ENCODE peak calls at places on chromosomes 13 and 19, in eight cellular contexts. P, O, I, N, W, D, M and C are unnamed samples.

GRCh38 chr13:44703371-44703770 is 127.2 kb upstream of the TSC22D1 start:
- DNase-seq in P (no peak), N (no peak), D (no peak), I (no peak), O (no peak), M (no peak), W (no peak), C (no peak)

GRCh38 chr13:82176761-82177160 is 1705.5 kb downstream of the SLITRK1 start:
- DNase-seq in P (no peak), M (no peak), O (no peak), W (no peak), I (no peak), N (no peak), D (no peak), C (no peak)

GRCh38 chr13:58324130-58324529 is 692.6 kb downstream of the PCDH17 start:
- DNase-seq in W (no peak), M (no peak), I (no peak), P (no peak), O (no peak), N (no peak), D (no peak), C (no peak)

GRCh38 chr13:36965767-36966166 is 33.4 kb downstream of the ALG5 start:
- DNase-seq in M (no peak), D (no peak), P (no peak), O (no peak), W (no peak), N (no peak), I (peak; percentile 33), C (no peak)

GRCh38 chr19:17579523-17580244 is 24.2 kb downstream of the COLGALT1 start:
- DNase-seq in W (peak; percentile 55), I (no peak), M (no peak), D (peak; percentile 57), P (no peak), N (peak; percentile 73), O (peak; percentile 96), C (no peak)

GRCh38 chr13:40146586-40147240 is 491.3 kb downstream of the COG6 start:
- DNase-seq in D (no peak), O (no peak), I (no peak), M (no peak), W (no peak), N (no peak), P (no peak), C (no peak)

GRCh38 chr19:3814648-3815047 is 28.5 kb upstream of the MATK start:
- DNase-seq in I (no peak), N (no peak), M (no peak), D (no peak), P (no peak), O (no peak), W (no peak), C (no peak)

GRCh38 chr19:16581145-16581970 is 9.1 kb upstream of the SLC35E1 start:
- DNase-seq in M (no peak), P (no peak), N (no peak), I (no peak), W (no peak), D (no peak), O (no peak), C (no peak)

GRCh38 chr19:41705393-41706174 is 2.8 kb upstream of the CEACAM5 start:
- DNase-seq in W (no peak), D (no peak), N (no peak), I (no peak), P (peak; percentile 10), O (peak; percentile 91), M (no peak), C (peak; percentile 14)

GRCh38 chr19:7779631-7780486 is 16.8 kb downstream of the CLEC4M start:
- DNase-seq in M (no peak), I (no peak), O (no peak), P (no peak), D (no peak), N (no peak), W (no peak), C (no peak)

GRCh38 chr13:51589793-51590192 is 5.5 kb downstream of the WDFY2 start:
- DNase-seq in D (no peak), W (no peak), M (no peak), I (no peak), O (no peak), N (no peak), P (no peak), C (no peak)

GRCh38 chr19:33052352-33052972 is 12.2 kb downstream of the RHPN2 start:
- DNase-seq in P (no peak), M (no peak), W (no peak), I (no peak), D (peak; percentile 31), O (no peak), N (no peak), C (no peak)

GRCh38 chr13:40613954-40614353 is 52.5 kb downstream of the FOXO1 start:
- DNase-seq in N (no peak), I (no peak), D (no peak), M (no peak), W (no peak), P (no peak), O (no peak), C (no peak)

GRCh38 chr19:54905908-54906511 is at the start of gene NCR1:
- DNase-seq in O (no peak), P (no peak), M (no peak), W (no peak), D (no peak), I (no peak), N (no peak), C (no peak)

GRCh38 chr13:107716741-107717140 is 498.6 kb downstream of the LIG4 start:
- DNase-seq in P (no peak), I (no peak), N (no peak), W (no peak), O (no peak), M (no peak), D (no peak), C (no peak)
- H3K27ac ChIP-seq in P (no peak overlapping the region), I (no peak overlapping the region), N (no peak overlapping the region), W (no peak overlapping the region), O (no peak overlapping the region), M (no peak overlapping the region), D (no peak overlapping the region), C (no peak overlapping the region)

DNA sequence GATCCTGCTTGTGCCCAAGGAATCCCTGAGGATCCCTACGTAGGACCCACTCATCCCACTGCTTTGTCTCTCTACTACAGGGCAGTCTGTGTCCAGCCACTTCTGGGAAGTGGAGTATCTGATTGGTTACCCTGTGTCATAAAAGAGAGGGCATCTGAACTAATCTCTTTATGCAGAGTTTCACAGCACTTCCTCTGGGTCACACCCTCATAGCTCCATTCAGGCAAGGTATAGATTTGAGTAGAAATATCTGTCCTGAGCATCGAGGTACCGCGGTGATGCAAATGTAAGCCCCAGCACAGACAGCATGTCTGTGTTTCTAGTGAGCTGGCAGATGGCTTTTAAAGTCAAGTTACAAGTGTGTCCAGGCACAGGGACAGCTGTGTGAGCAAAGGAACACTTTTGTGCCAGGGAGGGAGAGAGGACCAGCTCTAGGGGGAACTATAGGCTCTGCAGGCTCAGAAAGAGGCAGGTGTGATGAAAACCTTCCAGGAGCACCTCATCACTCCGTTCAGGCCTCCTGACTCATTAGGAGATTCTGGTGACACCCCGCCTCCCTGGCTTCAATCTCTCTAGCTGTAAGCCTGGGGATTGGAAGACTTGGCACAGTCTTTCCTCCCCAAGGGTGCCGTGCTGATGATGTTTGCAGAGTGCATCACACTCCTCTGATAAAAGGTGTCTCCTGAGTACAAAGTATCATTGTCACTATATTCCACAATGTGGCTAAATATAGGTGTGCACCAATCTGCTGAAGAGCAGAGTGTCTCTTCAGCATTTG is 84.3 kb upstream of the UBL3 start:
- DNase-seq in I (no peak), P (no peak), W (no peak), O (no peak), N (no peak), D (no peak), M (no peak), C (peak; percentile 15)
- H3K27ac ChIP-seq in I (no peak overlapping the region), P (no peak overlapping the region), W (no peak overlapping the region), O (no peak overlapping the region), N (no peak overlapping the region), D (no peak overlapping the region), M (no peak overlapping the region), C (peak overlapping the region; percentile 82)

GRCh38 chr19:46407891-46408426 is 5.4 kb downstream of the CCDC8 start:
- DNase-seq in M (no peak), I (no peak), N (no peak), P (no peak), D (no peak), W (no peak), O (peak; percentile 49), C (no peak)

GRCh38 chr19:46408611-46409039 is 4.7 kb downstream of the CCDC8 start:
- DNase-seq in M (no peak), D (peak; percentile 25), I (no peak), W (peak; percentile 78), N (peak; percentile 73), P (no peak), O (peak; percentile 75), C (no peak)

GRCh38 chr19:46402725-46403124 is 10.6 kb downstream of the CCDC8 start:
- DNase-seq in I (no peak), P (no peak), D (no peak), N (no peak), M (no peak), W (no peak), O (no peak), C (no peak)

GRCh38 chr19:46404039-46404883 is 9.1 kb downstream of the CCDC8 start:
- DNase-seq in I (no peak), W (peak; percentile 48), P (no peak), O (peak; percentile 90), N (peak; percentile 76), D (peak; percentile 47), M (no peak), C (no peak)

DNA sequence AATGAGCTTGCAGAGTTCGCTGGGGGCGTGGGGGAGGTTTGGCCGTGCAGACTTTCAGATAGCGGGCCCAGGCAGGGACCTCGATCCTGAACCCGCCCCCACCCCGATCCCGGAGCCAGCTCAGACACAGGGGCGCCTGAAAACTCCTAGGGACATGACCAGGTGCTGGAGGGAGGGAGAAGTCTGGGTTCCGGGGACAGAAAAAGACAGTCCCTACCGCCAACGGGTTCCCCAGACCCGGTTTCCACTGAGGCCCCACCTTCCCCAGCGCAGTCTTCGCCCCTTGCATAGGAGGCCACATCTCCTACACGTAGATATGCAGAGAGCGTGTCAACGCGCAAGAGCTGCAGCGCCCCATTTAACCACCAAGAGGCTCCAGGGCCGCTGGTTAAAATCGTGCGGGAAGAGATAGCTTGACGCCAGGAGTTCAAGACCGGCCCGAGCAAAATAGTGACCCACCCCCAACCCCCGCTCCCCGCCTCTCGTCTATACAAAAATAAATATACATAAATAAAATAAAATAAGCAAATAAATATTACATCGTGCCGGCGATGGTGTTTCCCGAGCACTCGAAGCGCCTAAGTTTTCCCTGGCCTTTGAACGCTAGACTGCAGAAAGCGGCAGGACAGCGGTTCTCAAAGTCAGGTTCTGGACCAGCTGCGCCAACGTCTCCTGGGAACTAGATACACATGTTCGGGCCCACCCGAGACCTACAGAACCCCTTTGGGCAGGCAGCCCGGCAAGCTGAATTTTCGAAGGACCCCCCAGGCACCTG is 8.3 kb downstream of the CCDC8 start:
- DNase-seq in N (peak; percentile 61), M (no peak), D (no peak), O (peak; percentile 86), I (no peak), P (no peak), W (no peak), C (no peak)
- H3K27ac ChIP-seq in N (peak overlapping the region; percentile 36), M (peak overlapping the region; percentile 50), D (no peak overlapping the region), O (no peak overlapping the region), I (no peak overlapping the region), P (no peak overlapping the region), W (peak overlapping the region; percentile 60), C (no peak overlapping the region)

DNA sequence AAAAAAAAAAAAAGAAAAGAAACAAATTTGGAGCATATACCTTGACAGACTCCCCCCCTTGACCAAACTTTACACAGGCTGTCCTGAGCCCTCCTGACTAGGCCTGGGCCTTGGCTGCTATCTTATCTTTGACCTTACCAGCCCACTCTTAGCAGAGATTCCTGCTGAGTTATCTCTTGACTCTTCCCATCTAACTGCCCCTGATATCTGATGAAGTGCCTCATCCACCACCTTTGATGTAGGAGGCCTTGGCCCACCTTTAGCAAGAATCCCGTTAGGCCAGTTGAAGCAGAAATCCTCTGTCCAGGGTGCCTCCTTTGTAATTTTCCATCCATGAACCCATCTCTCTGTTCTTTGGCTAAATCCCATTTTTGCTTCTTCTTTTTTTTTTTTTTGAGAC is 43.6 kb downstream of the NLRP12 start:
- DNase-seq in I (no peak), M (no peak), D (no peak), P (no peak), O (peak; percentile 61), W (no peak), N (no peak), C (no peak)
- H3K27ac ChIP-seq in I (no peak overlapping the region), M (no peak overlapping the region), D (no peak overlapping the region), P (no peak overlapping the region), O (no peak overlapping the region), W (no peak overlapping the region), N (no peak overlapping the region), C (no peak overlapping the region)